ENCODE peak calls at places on chromosomes 11 and 22, in six cellular contexts. S is Calu3, K is sciatic nerve, O is hypothalamus, T is upper lobe of right lung, A is kidney tubule cell. P is an unnamed sample.

GRCh38 chr11:92432515-92432914 is 207.9 kb downstream of the FAT3 start:
- DNase-seq in A (no peak), S (no peak), O (no peak), K (no peak), T (no peak), P (no peak)

GRCh38 chr11:13316528-13316961 is 39.0 kb downstream of the BMAL1 start:
- DNase-seq in O (no peak), A (peak), S (no peak), T (peak), K (no peak), P (no peak)

GRCh38 chr11:69578167-69578566 is 62.8 kb upstream of the CCND1 start:
- DNase-seq in S (no peak), A (no peak), O (no peak), K (no peak), T (no peak), P (no peak)

GRCh38 chr11:118916842-118917388 is 8.8 kb downstream of the BCL9L start:
- DNase-seq in A (no peak), K (peak), O (no peak), T (no peak), S (no peak), P (no peak)

GRCh38 chr11:130190371-130190881 is 30.8 kb downstream of the ST14 start:
- DNase-seq in T (no peak), O (no peak), A (no peak), K (no peak), S (no peak), P (no peak)

GRCh38 chr11:34940026-34940677 is 23.7 kb downstream of the PDHX start:
- DNase-seq in A (no peak), S (no peak), T (no peak), O (no peak), K (no peak), P (no peak)

GRCh38 chr11:120182790-120183491 is 27.9 kb upstream of the OAF start:
- DNase-seq in A (no peak), T (peak), K (peak), O (no peak), S (no peak), P (no peak)

GRCh38 chr22:47452184-47452583 is 689.7 kb downstream of the TBC1D22A start:
- DNase-seq in K (no peak), O (no peak), A (no peak), S (no peak), T (no peak), P (peak)

GRCh38 chr22:27598792-27599191 is 202.8 kb downstream of the MN1 start:
- DNase-seq in A (no peak), T (no peak), S (no peak), K (no peak), O (no peak), P (no peak)

GRCh38 chr11:115963170-115963569 is 459.0 kb upstream of the CADM1 start:
- DNase-seq in K (no peak), T (no peak), A (no peak), O (no peak), S (no peak), P (no peak)

GRCh38 chr11:84465040-84465439 is 1162.1 kb downstream of the DLG2 start:
- DNase-seq in A (peak), T (no peak), K (no peak), S (no peak), O (no peak), P (no peak)

GRCh38 chr11:57341250-57341808 is 3.2 kb downstream of the P2RX3 start:
- DNase-seq in K (no peak), O (no peak), S (no peak), T (no peak), A (no peak), P (no peak)

GRCh38 chr11:67437082-67437821 is at the start of gene PTPRCAP:
- DNase-seq in A (no peak), T (no peak), O (no peak), K (no peak), S (no peak), P (no peak)

GRCh38 chr11:43674566-43674965 is 6.0 kb upstream of the HSD17B12 start:
- DNase-seq in A (no peak), O (no peak), S (no peak), K (no peak), T (no peak), P (no peak)

GRCh38 chr11:2868604-2869526 is 16.7 kb downstream of the CDKN1C start:
- DNase-seq in A (no peak), K (no peak), S (no peak), O (peak), T (no peak), P (no peak)

GRCh38 chr22:22791438-22792181 is 96.0 kb upstream of the IGLL5 start:
- DNase-seq in A (no peak), K (no peak), O (no peak), S (no peak), T (no peak), P (no peak)

GRCh38 chr11:12675951-12676711 is 1.9 kb downstream of the TEAD1 start:
- DNase-seq in K (no peak), T (no peak), S (no peak), A (peak), O (peak), P (peak)

GRCh38 chr11:57648791-57649735 is 649 bp downstream of the YPEL4 start:
- DNase-seq in S (no peak), A (no peak), K (no peak), T (no peak), O (peak), P (no peak)

GRCh38 chr11:19511413-19512183 is 201.0 kb upstream of the NAV2 start:
- DNase-seq in O (peak), S (no peak), K (peak), T (peak), A (no peak), P (peak)

GRCh38 chr11:121889168-121889567 is 226.8 kb downstream of the BLID start:
- DNase-seq in T (no peak), K (no peak), O (no peak), S (no peak), A (no peak), P (no peak)

GRCh38 chr22:17222503-17222902 is 3.3 kb upstream of the ADA2 start:
- DNase-seq in S (no peak), K (no peak), T (no peak), O (no peak), A (no peak), P (no peak)

GRCh38 chr11:72631806-72632731 is 42.2 kb downstream of the PDE2A start:
- DNase-seq in T (no peak), O (peak), K (no peak), A (no peak), S (no peak), P (no peak)

GRCh38 chr22:23376256-23376655 is 195.9 kb downstream of the BCR start:
- DNase-seq in S (no peak), O (no peak), K (no peak), T (no peak), A (peak), P (no peak)

GRCh38 chr22:17807571-17808410 is 33.5 kb upstream of the BID start:
- DNase-seq in O (no peak), S (no peak), K (no peak), T (peak), A (peak), P (no peak)

GRCh38 chr11:77086521-77087472 is 15.8 kb upstream of the OMP start:
- DNase-seq in O (no peak), K (peak), T (peak), A (no peak), S (peak), P (no peak)

GRCh38 chr22:42933783-42934144 is 76.7 kb upstream of the ARFGAP3 start:
- DNase-seq in T (no peak), O (no peak), A (peak), S (peak), K (no peak), P (no peak)

P was measured in NCI-H748 treated with DMSO at 0.1 percent for 48 hours.